ENCODE peak calls at places on chromosomes 11 and 22, in seven cellular contexts. One of them, this sample, is unnamed.

GRCh38 chr11:97548280-97548679 is 1158.5 kb downstream of the JRKL start:
- DNase-seq in upper lobe of right lung: no peak
- DNase-seq in NCI-H1105 treated with DMSO at 0.1 percent for 48 hours: no peak
- DNase-seq in stimulated activated CD4-positive, alpha-beta T cell treated with anti-CD3 and anti-CD28 coated beads, Interleukin-15, amount 100 ng/mL, for 24 hours: no peak
- DNase-seq in HCT116: no peak
- DNase-seq in NCI-H1048: no peak
- DNase-seq in dermis microvascular lymphatic vessel endothelial cell: no peak
- DNase-seq in this sample: no peak

GRCh38 chr11:128045094-128045725 is 542.1 kb downstream of the ETS1 start:
- DNase-seq in upper lobe of right lung: no peak
- DNase-seq in NCI-H1105 treated with DMSO at 0.1 percent for 48 hours: no peak
- DNase-seq in stimulated activated CD4-positive, alpha-beta T cell treated with anti-CD3 and anti-CD28 coated beads, Interleukin-15, amount 100 ng/mL, for 24 hours: no peak
- DNase-seq in HCT116: no peak
- DNase-seq in NCI-H1048: no peak
- DNase-seq in dermis microvascular lymphatic vessel endothelial cell: no peak
- DNase-seq in this sample: no peak

GRCh38 chr11:65301491-65302329 is 13.0 kb upstream of the CDC42EP2 start:
- DNase-seq in upper lobe of right lung: peak
- DNase-seq in NCI-H1105 treated with DMSO at 0.1 percent for 48 hours: no peak
- DNase-seq in stimulated activated CD4-positive, alpha-beta T cell treated with anti-CD3 and anti-CD28 coated beads, Interleukin-15, amount 100 ng/mL, for 24 hours: no peak
- DNase-seq in HCT116: no peak
- DNase-seq in NCI-H1048: no peak
- DNase-seq in dermis microvascular lymphatic vessel endothelial cell: no peak
- DNase-seq in this sample: no peak

GRCh38 chr11:128871165-128871564 is 4.1 kb upstream of the KCNJ1 start:
- DNase-seq in upper lobe of right lung: no peak
- DNase-seq in NCI-H1105 treated with DMSO at 0.1 percent for 48 hours: no peak
- DNase-seq in stimulated activated CD4-positive, alpha-beta T cell treated with anti-CD3 and anti-CD28 coated beads, Interleukin-15, amount 100 ng/mL, for 24 hours: no peak
- DNase-seq in HCT116: no peak
- DNase-seq in NCI-H1048: no peak
- DNase-seq in dermis microvascular lymphatic vessel endothelial cell: no peak
- DNase-seq in this sample: no peak

GRCh38 chr11:38345286-38345685 is 1747.2 kb upstream of the RAG2 start:
- DNase-seq in upper lobe of right lung: no peak
- DNase-seq in NCI-H1105 treated with DMSO at 0.1 percent for 48 hours: no peak
- DNase-seq in stimulated activated CD4-positive, alpha-beta T cell treated with anti-CD3 and anti-CD28 coated beads, Interleukin-15, amount 100 ng/mL, for 24 hours: no peak
- DNase-seq in HCT116: no peak
- DNase-seq in NCI-H1048: no peak
- DNase-seq in dermis microvascular lymphatic vessel endothelial cell: no peak
- DNase-seq in this sample: no peak

GRCh38 chr11:122306776-122307479 is 190.9 kb upstream of the BLID start:
- DNase-seq in upper lobe of right lung: no peak
- DNase-seq in NCI-H1105 treated with DMSO at 0.1 percent for 48 hours: no peak
- DNase-seq in stimulated activated CD4-positive, alpha-beta T cell treated with anti-CD3 and anti-CD28 coated beads, Interleukin-15, amount 100 ng/mL, for 24 hours: no peak
- DNase-seq in HCT116: no peak
- DNase-seq in NCI-H1048: no peak
- DNase-seq in dermis microvascular lymphatic vessel endothelial cell: no peak
- DNase-seq in this sample: no peak

GRCh38 chr11:70312401-70313357 is 42.2 kb downstream of the PPFIA1 start:
- DNase-seq in upper lobe of right lung: no peak
- DNase-seq in NCI-H1105 treated with DMSO at 0.1 percent for 48 hours: no peak
- DNase-seq in stimulated activated CD4-positive, alpha-beta T cell treated with anti-CD3 and anti-CD28 coated beads, Interleukin-15, amount 100 ng/mL, for 24 hours: no peak
- DNase-seq in HCT116: no peak
- DNase-seq in NCI-H1048: no peak
- DNase-seq in dermis microvascular lymphatic vessel endothelial cell: no peak
- DNase-seq in this sample: no peak

GRCh38 chr22:46196268-46196667 is 45.9 kb downstream of the PPARA start:
- DNase-seq in upper lobe of right lung: no peak
- DNase-seq in NCI-H1105 treated with DMSO at 0.1 percent for 48 hours: no peak
- DNase-seq in stimulated activated CD4-positive, alpha-beta T cell treated with anti-CD3 and anti-CD28 coated beads, Interleukin-15, amount 100 ng/mL, for 24 hours: no peak
- DNase-seq in HCT116: no peak
- DNase-seq in NCI-H1048: no peak
- DNase-seq in dermis microvascular lymphatic vessel endothelial cell: no peak
- DNase-seq in this sample: no peak

GRCh38 chr11:33622231-33622630 is 78.4 kb downstream of the C11orf91 start:
- DNase-seq in upper lobe of right lung: no peak
- DNase-seq in NCI-H1105 treated with DMSO at 0.1 percent for 48 hours: no peak
- DNase-seq in stimulated activated CD4-positive, alpha-beta T cell treated with anti-CD3 and anti-CD28 coated beads, Interleukin-15, amount 100 ng/mL, for 24 hours: no peak
- DNase-seq in HCT116: no peak
- DNase-seq in NCI-H1048: no peak
- DNase-seq in dermis microvascular lymphatic vessel endothelial cell: no peak
- DNase-seq in this sample: no peak

GRCh38 chr11:119377961-119378667 is 3.4 kb downstream of the USP2 start:
- DNase-seq in upper lobe of right lung: peak
- DNase-seq in NCI-H1105 treated with DMSO at 0.1 percent for 48 hours: no peak
- DNase-seq in stimulated activated CD4-positive, alpha-beta T cell treated with anti-CD3 and anti-CD28 coated beads, Interleukin-15, amount 100 ng/mL, for 24 hours: no peak
- DNase-seq in HCT116: no peak
- DNase-seq in NCI-H1048: no peak
- DNase-seq in dermis microvascular lymphatic vessel endothelial cell: no peak
- DNase-seq in this sample: no peak

GRCh38 chr11:64358907-64359711 is at the start of gene RPS6KA4:
- DNase-seq in upper lobe of right lung: peak
- DNase-seq in NCI-H1105 treated with DMSO at 0.1 percent for 48 hours: peak
- DNase-seq in stimulated activated CD4-positive, alpha-beta T cell treated with anti-CD3 and anti-CD28 coated beads, Interleukin-15, amount 100 ng/mL, for 24 hours: peak
- DNase-seq in HCT116: no peak
- DNase-seq in NCI-H1048: no peak
- DNase-seq in dermis microvascular lymphatic vessel endothelial cell: peak
- DNase-seq in this sample: no peak

GRCh38 chr11:118349475-118349874 is 5.3 kb downstream of the CD3G start:
- DNase-seq in upper lobe of right lung: no peak
- DNase-seq in NCI-H1105 treated with DMSO at 0.1 percent for 48 hours: no peak
- DNase-seq in stimulated activated CD4-positive, alpha-beta T cell treated with anti-CD3 and anti-CD28 coated beads, Interleukin-15, amount 100 ng/mL, for 24 hours: no peak
- DNase-seq in HCT116: no peak
- DNase-seq in NCI-H1048: no peak
- DNase-seq in dermis microvascular lymphatic vessel endothelial cell: no peak
- DNase-seq in this sample: no peak